ENCODE peak calls at places on chromosomes 12 and 14, in four cellular contexts. U is cardiac fibroblast, F is AG10803, W is mesenchymal stem cell. G is an unnamed sample.

GRCh38 chr14:102822311-102822863 is 45.1 kb downstream of the TRAF3 start:
- DNase-seq in U (no peak), F (no peak), W (no peak), G (no peak)

GRCh38 chr14:30330452-30330851 is 228.5 kb upstream of the G2E3 start:
- DNase-seq in F (peak; percentile 2), U (peak; percentile 19), W (no peak), G (no peak)

GRCh38 chr12:94098466-94098865 is 49.9 kb upstream of the PLXNC1 start:
- DNase-seq in F (peak; percentile 91), W (peak; percentile 33), U (peak; percentile 84), G (peak; percentile 65)

GRCh38 chr14:52314521-52315354 is 626 bp downstream of the PTGER2 start:
- DNase-seq in F (peak; percentile 20), W (peak; percentile 56), U (no peak), G (peak; percentile 14)

GRCh38 chr14:77120771-77121743 is 20.5 kb downstream of the ZDHHC22 start:
- DNase-seq in W (no peak), F (no peak), U (no peak), G (no peak)

GRCh38 chr14:72741836-72742681 is 151.8 kb downstream of the DPF3 start:
- DNase-seq in F (no peak), U (no peak), W (no peak), G (no peak)

GRCh38 chr12:6104027-6104426 is 20.4 kb downstream of the VWF start:
- DNase-seq in U (no peak), F (peak; percentile 46), W (no peak), G (no peak)

GRCh38 chr12:12244341-12244740 is 22.5 kb downstream of the LRP6 start:
- DNase-seq in W (no peak), U (no peak), F (no peak), G (no peak)

GRCh38 chr14:47675489-47676300 is at the start of gene MDGA2:
- DNase-seq in U (no peak), F (no peak), W (peak; percentile 74), G (peak; percentile 26)

GRCh38 chr12:70040141-70040540 is 203.1 kb upstream of the CNOT2 start:
- DNase-seq in F (peak; percentile 4), U (peak; percentile 82), W (peak; percentile 2), G (peak; percentile 71)

GRCh38 chr14:37594916-37595808 is at the start of the genes FOXA1 and TTC6:
- DNase-seq in W (peak; percentile 47), U (peak; percentile 11), F (peak; percentile 22), G (no peak)

GRCh38 chr14:102922490-102923200 is at the start of gene AMN:
- DNase-seq in F (no peak), U (peak; percentile 14), W (no peak), G (no peak)

GRCh38 chr14:101075025-101075800 is 171.7 kb upstream of the RTL1 start:
- DNase-seq in W (no peak), F (no peak), U (no peak), G (no peak)

GRCh38 chr12:401235-402126 is at the start of gene CCDC77:
- DNase-seq in U (peak; percentile 93), W (peak; percentile 95), F (peak; percentile 86), G (peak; percentile 90)

GRCh38 chr14:104383931-104384775 is 195.4 kb upstream of the C14orf180 start:
- DNase-seq in F (no peak), W (no peak), U (no peak), G (no peak)

GRCh38 chr14:54435500-54435981 is 5.6 kb downstream of the CNIH1 start:
- DNase-seq in W (peak; percentile 92), U (peak; percentile 57), F (peak; percentile 21), G (peak; percentile 53)

GRCh38 chr12:51270847-51271518 is 768 bp upstream of the SMAGP start:
- DNase-seq in F (peak; percentile 81), W (peak; percentile 73), U (peak; percentile 67), G (peak; percentile 68)

GRCh38 chr12:124545508-124546418 is 21.6 kb downstream of the NCOR2 start:
- DNase-seq in F (peak; percentile 52), W (peak; percentile 98), U (no peak), G (peak; percentile 88)

GRCh38 chr12:90333939-90334338 is 621.0 kb downstream of the CCER1 start:
- DNase-seq in U (peak; percentile 16), F (peak; percentile 4), W (peak; percentile 1), G (peak; percentile 82)

GRCh38 chr14:33307691-33308369 is 369.2 kb downstream of the NPAS3 start:
- DNase-seq in F (peak; percentile 96), W (peak; percentile 6), U (peak; percentile 32), G (no peak)

GRCh38 chr14:21268612-21269251 is 510 bp downstream of the HNRNPC start:
- DNase-seq in W (peak; percentile 73), F (peak; percentile 66), U (peak; percentile 75), G (peak; percentile 39)

GRCh38 chr12:48027183-48028002 is 23.1 kb upstream of the COL2A1 start:
- DNase-seq in W (no peak), F (no peak), U (no peak), G (no peak)

GRCh38 chr12:93645702-93646101 is 31.5 kb upstream of the CRADD start:
- DNase-seq in W (peak; percentile 6), F (peak; percentile 43), U (peak; percentile 33), G (no peak)

GRCh38 chr12:4270670-4271432 is 2.7 kb upstream of the CCND2 start:
- DNase-seq in F (no peak), U (no peak), W (peak; percentile 45), G (no peak)

GRCh38 chr14:74793506-74794155 is 30.5 kb downstream of the YLPM1 start:
- DNase-seq in F (peak; percentile 17), W (peak; percentile 12), U (peak; percentile 11), G (peak; percentile 8)

GRCh38 chr14:33755358-33755757 is 195.5 kb downstream of the EGLN3 start:
- DNase-seq in U (no peak), F (no peak), W (no peak), G (no peak)

GRCh38 chr14:49692895-49693737 is at the start of gene KLHDC1:
- DNase-seq in F (peak; percentile 75), U (peak; percentile 85), W (peak; percentile 87), G (peak; percentile 65)

GRCh38 chr14:104143071-104143470 is 4.7 kb downstream of the KIF26A start:
- DNase-seq in U (no peak), F (no peak), W (no peak), G (no peak)

GRCh38 chr12:61536525-61536924 is 723.7 kb upstream of the USP15 start:
- DNase-seq in U (no peak), F (no peak), W (no peak), G (peak; percentile 2)

GRCh38 chr14:18660585-18660922 is 59.6 kb downstream of the OR11H12 start:
- DNase-seq in F (no peak), U (no peak), W (no peak), G (no peak)

GRCh38 chr14:90368946-90369721 is 27.7 kb upstream of the CALM1 start:
- DNase-seq in U (no peak), W (peak; percentile 26), F (peak; percentile 52), G (no peak)

GRCh38 chr12:58433969-58434368 is 486.3 kb downstream of the LRIG3 start:
- DNase-seq in F (no peak), U (no peak), W (no peak), G (no peak)

GRCh38 chr14:55446833-55447232 is 6.4 kb upstream of the TBPL2 start:
- DNase-seq in W (peak; percentile 70), F (peak; percentile 73), U (peak; percentile 90), G (peak; percentile 86)

GRCh38 chr14:99619873-99620834 is 16.1 kb upstream of the CCDC85C start:
- DNase-seq in U (peak; percentile 66), F (peak; percentile 53), W (peak; percentile 56), G (no peak)

GRCh38 chr14:99624024-99624423 is 20.0 kb upstream of the CCDC85C start:
- DNase-seq in F (no peak), W (no peak), U (no peak), G (no peak)

GRCh38 chr14:99625476-99625875 is 19.5 kb upstream of the HHIPL1 start:
- DNase-seq in U (no peak), W (no peak), F (no peak), G (no peak)

GRCh38 chr14:99624971-99625370 is 20.0 kb upstream of the HHIPL1 start:
- DNase-seq in W (no peak), F (no peak), U (no peak), G (no peak)

DNA sequence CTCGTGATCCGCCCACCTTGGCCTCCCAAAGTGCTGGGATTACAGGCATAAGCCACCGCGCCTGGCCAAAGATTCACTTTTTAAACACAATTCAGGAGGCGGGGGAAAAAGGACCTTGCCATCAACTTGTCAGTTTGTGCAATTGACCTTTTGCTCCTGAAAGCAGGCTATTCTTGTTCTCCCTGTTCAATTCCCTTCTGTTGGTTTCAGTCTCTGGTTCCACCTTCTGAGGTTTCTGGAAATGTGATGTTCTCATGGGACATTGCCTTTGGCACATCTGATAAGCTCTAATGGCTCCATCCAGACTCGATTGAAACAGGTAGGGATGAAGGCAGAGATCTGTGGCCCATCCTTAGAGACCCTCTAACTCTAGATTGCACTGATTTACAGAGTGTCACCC is 17.9 kb upstream of the CCDC85C start:
- DNase-seq in F (no peak), U (no peak), W (no peak), G (no peak)
- H3K4me3 ChIP-seq in F (no peak overlapping the region), U (no peak overlapping the region), W (no peak overlapping the region), G (no peak overlapping the region)

GRCh38 chr12:95439578-95440230 is 34.2 kb upstream of the METAP2 start:
- DNase-seq in F (no peak), W (no peak), U (no peak), G (no peak)
- H3K4me3 ChIP-seq in F (no peak overlapping the region), W (no peak overlapping the region), U (no peak overlapping the region), G (no peak overlapping the region)

GRCh38 chr14:95787941-95788340 is 74.0 kb upstream of the TCL1A start:
- DNase-seq in U (no peak), F (no peak), W (no peak), G (no peak)
- H3K4me3 ChIP-seq in U (no peak overlapping the region), F (no peak overlapping the region), W (no peak overlapping the region), G (no peak overlapping the region)

GRCh38 chr14:22887260-22887989 is 4.4 kb downstream of the REM2 start:
- DNase-seq in W (peak; percentile 82), F (peak; percentile 66), U (peak; percentile 88), G (peak; percentile 62)
- H3K4me3 ChIP-seq in W (peak overlapping the region; percentile 81), F (peak overlapping the region; percentile 71), U (peak overlapping the region; percentile 63), G (peak overlapping the region; percentile 59)

G was measured in brain microvascular endothelial cell.